ENCODE peak calls at places on chromosomes 11 and 22, in ten cellular contexts. One of them, this sample, is unnamed. For H3K27me3, the result is how much of the 10 kb centered on the place peaks cover.

GRCh38 chr11:116600930-116601329 is 171.9 kb downstream of the BUD13 start:
- DNase-seq in H7: no peak
- DNase-seq in naive thymus-derived CD4-positive, alpha-beta T cell: no peak
- DNase-seq in HepG2: no peak
- DNase-seq in heart left ventricle: no peak
- DNase-seq in breast epithelium: no peak
- DNase-seq in left ventricle myocardium inferior: no peak
- DNase-seq in body of pancreas: no peak
- DNase-seq in CD8-positive, alpha-beta memory T cell: no peak
- DNase-seq in brain microvascular endothelial cell: no peak
- DNase-seq in this sample: no peak

GRCh38 chr11:11584446-11584810 is 37.4 kb downstream of the GALNT18 start:
- DNase-seq in CD8-positive, alpha-beta memory T cell: no peak
- DNase-seq in naive thymus-derived CD4-positive, alpha-beta T cell: no peak
- DNase-seq in left ventricle myocardium inferior: no peak
- DNase-seq in HepG2: no peak
- DNase-seq in breast epithelium: no peak
- DNase-seq in heart left ventricle: no peak
- DNase-seq in H7: no peak
- DNase-seq in brain microvascular endothelial cell: peak
- DNase-seq in body of pancreas: no peak
- DNase-seq in this sample: no peak

GRCh38 chr11:102794382-102794781 is 3.6 kb downstream of the MMP1 start:
- DNase-seq in heart left ventricle: no peak
- DNase-seq in body of pancreas: no peak
- DNase-seq in CD8-positive, alpha-beta memory T cell: no peak
- DNase-seq in left ventricle myocardium inferior: no peak
- DNase-seq in naive thymus-derived CD4-positive, alpha-beta T cell: no peak
- DNase-seq in brain microvascular endothelial cell: peak
- DNase-seq in HepG2: peak
- DNase-seq in H7: peak
- DNase-seq in breast epithelium: no peak
- DNase-seq in this sample: no peak

GRCh38 chr22:23395476-23396361 is 184.4 kb downstream of the IGLL1 start:
- DNase-seq in brain microvascular endothelial cell: no peak
- DNase-seq in naive thymus-derived CD4-positive, alpha-beta T cell: no peak
- DNase-seq in H7: peak
- DNase-seq in heart left ventricle: no peak
- DNase-seq in breast epithelium: no peak
- DNase-seq in left ventricle myocardium inferior: no peak
- DNase-seq in CD8-positive, alpha-beta memory T cell: no peak
- DNase-seq in HepG2: no peak
- DNase-seq in body of pancreas: no peak
- DNase-seq in this sample: peak

GRCh38 chr11:95108159-95108611 is 18.5 kb downstream of the ENDOD1 start:
- DNase-seq in CD8-positive, alpha-beta memory T cell: no peak
- DNase-seq in left ventricle myocardium inferior: peak
- DNase-seq in heart left ventricle: peak
- DNase-seq in breast epithelium: peak
- DNase-seq in HepG2: no peak
- DNase-seq in body of pancreas: peak
- DNase-seq in brain microvascular endothelial cell: peak
- DNase-seq in H7: no peak
- DNase-seq in naive thymus-derived CD4-positive, alpha-beta T cell: no peak
- DNase-seq in this sample: no peak

GRCh38 chr11:26953770-26954392 is 40.0 kb upstream of the FIBIN start:
- DNase-seq in left ventricle myocardium inferior: no peak
- DNase-seq in body of pancreas: no peak
- DNase-seq in CD8-positive, alpha-beta memory T cell: no peak
- DNase-seq in H7: no peak
- DNase-seq in HepG2: no peak
- DNase-seq in breast epithelium: no peak
- DNase-seq in naive thymus-derived CD4-positive, alpha-beta T cell: no peak
- DNase-seq in heart left ventricle: no peak
- DNase-seq in brain microvascular endothelial cell: peak
- DNase-seq in this sample: no peak

GRCh38 chr22:45207981-45208664 is 32.6 kb downstream of the KIAA0930 start:
- DNase-seq in CD8-positive, alpha-beta memory T cell: no peak
- DNase-seq in body of pancreas: peak
- DNase-seq in left ventricle myocardium inferior: no peak
- DNase-seq in H7: peak
- DNase-seq in heart left ventricle: peak
- DNase-seq in breast epithelium: no peak
- DNase-seq in brain microvascular endothelial cell: peak
- DNase-seq in HepG2: no peak
- DNase-seq in naive thymus-derived CD4-positive, alpha-beta T cell: no peak
- DNase-seq in this sample: no peak

GRCh38 chr11:46296520-46297448 is 19.3 kb downstream of the CREB3L1 start:
- DNase-seq in body of pancreas: peak
- DNase-seq in left ventricle myocardium inferior: peak
- DNase-seq in H7: peak
- DNase-seq in HepG2: no peak
- DNase-seq in CD8-positive, alpha-beta memory T cell: no peak
- DNase-seq in breast epithelium: no peak
- DNase-seq in naive thymus-derived CD4-positive, alpha-beta T cell: no peak
- DNase-seq in heart left ventricle: peak
- DNase-seq in brain microvascular endothelial cell: peak
- DNase-seq in this sample: no peak

GRCh38 chr11:62804310-62805043 is 763 bp downstream of the NXF1 start:
- DNase-seq in body of pancreas: no peak
- DNase-seq in left ventricle myocardium inferior: no peak
- DNase-seq in H7: no peak
- DNase-seq in breast epithelium: no peak
- DNase-seq in heart left ventricle: no peak
- DNase-seq in naive thymus-derived CD4-positive, alpha-beta T cell: no peak
- DNase-seq in HepG2: no peak
- DNase-seq in CD8-positive, alpha-beta memory T cell: no peak
- DNase-seq in brain microvascular endothelial cell: peak
- DNase-seq in this sample: no peak

GRCh38 chr11:116261616-116262015 is 511.2 kb downstream of the BUD13 start:
- DNase-seq in HepG2: no peak
- DNase-seq in CD8-positive, alpha-beta memory T cell: no peak
- DNase-seq in naive thymus-derived CD4-positive, alpha-beta T cell: no peak
- DNase-seq in breast epithelium: no peak
- DNase-seq in H7: no peak
- DNase-seq in heart left ventricle: no peak
- DNase-seq in brain microvascular endothelial cell: no peak
- DNase-seq in body of pancreas: no peak
- DNase-seq in left ventricle myocardium inferior: no peak
- DNase-seq in this sample: no peak

DNA sequence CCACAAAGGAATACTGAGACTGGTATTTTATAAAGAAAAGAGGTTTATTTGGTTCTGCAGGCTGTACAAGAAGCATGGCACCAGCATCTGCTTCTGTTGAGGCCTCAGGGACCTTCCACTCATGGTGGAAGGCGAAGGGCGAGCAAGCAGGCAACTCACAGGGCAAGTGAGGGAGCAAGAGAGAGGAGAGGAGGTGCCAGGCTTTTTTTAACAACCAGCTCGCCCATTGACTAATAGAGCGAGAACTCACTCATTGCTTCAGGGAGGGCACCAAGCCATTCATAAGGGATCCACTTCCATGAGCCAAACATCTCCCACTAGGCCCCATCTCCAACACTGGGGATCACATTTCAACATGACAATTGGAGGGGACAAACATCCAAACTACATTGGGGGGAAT is 1.2 kb downstream of the PTS start:
- DNase-seq in heart left ventricle: no peak
- DNase-seq in naive thymus-derived CD4-positive, alpha-beta T cell: no peak
- DNase-seq in breast epithelium: no peak
- DNase-seq in left ventricle myocardium inferior: no peak
- DNase-seq in H7: no peak
- DNase-seq in HepG2: no peak
- DNase-seq in CD8-positive, alpha-beta memory T cell: no peak
- DNase-seq in body of pancreas: no peak
- DNase-seq in brain microvascular endothelial cell: no peak
- DNase-seq in this sample: no peak
- H3K27me3 ChIP-seq in heart left ventricle: under half
- H3K27me3 ChIP-seq in naive thymus-derived CD4-positive, alpha-beta T cell: under half
- H3K27me3 ChIP-seq in breast epithelium: under half
- H3K27me3 ChIP-seq in left ventricle myocardium inferior: under half
- H3K27me3 ChIP-seq in H7: under half
- H3K27me3 ChIP-seq in HepG2: under half
- H3K27me3 ChIP-seq in CD8-positive, alpha-beta memory T cell: under half
- H3K27me3 ChIP-seq in body of pancreas: under half
- H3K27me3 ChIP-seq in brain microvascular endothelial cell: under half
- H3K27me3 ChIP-seq in this sample: under half

DNA sequence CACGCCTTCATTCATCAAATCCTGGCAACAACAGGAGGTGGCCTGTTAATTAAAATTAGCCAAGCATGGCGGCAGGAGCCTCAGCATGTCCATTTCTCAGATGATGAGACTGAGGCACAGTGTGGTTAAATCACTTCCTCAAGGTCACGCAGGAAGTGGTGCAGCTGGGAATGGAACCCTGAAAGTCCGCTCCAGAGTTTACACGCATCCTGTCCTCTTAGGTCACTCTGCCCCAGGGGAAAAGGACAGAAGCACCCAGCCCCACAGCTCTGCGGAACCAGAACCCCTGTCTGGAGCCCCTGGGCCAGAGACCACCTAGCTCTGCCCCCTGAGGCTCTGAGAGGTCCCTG is 19.6 kb downstream of the RPL3 start:
- DNase-seq in HepG2: no peak
- DNase-seq in breast epithelium: no peak
- DNase-seq in CD8-positive, alpha-beta memory T cell: no peak
- DNase-seq in left ventricle myocardium inferior: peak
- DNase-seq in heart left ventricle: peak
- DNase-seq in H7: peak
- DNase-seq in naive thymus-derived CD4-positive, alpha-beta T cell: no peak
- DNase-seq in brain microvascular endothelial cell: no peak
- DNase-seq in body of pancreas: peak
- DNase-seq in this sample: no peak
- H3K4me3 ChIP-seq in HepG2: peak
- H3K4me3 ChIP-seq in breast epithelium: no peak
- H3K4me3 ChIP-seq in CD8-positive, alpha-beta memory T cell: no peak
- H3K4me3 ChIP-seq in left ventricle myocardium inferior: peak
- H3K4me3 ChIP-seq in heart left ventricle: peak
- H3K4me3 ChIP-seq in H7: no peak
- H3K4me3 ChIP-seq in naive thymus-derived CD4-positive, alpha-beta T cell: no peak
- H3K4me3 ChIP-seq in brain microvascular endothelial cell: no peak
- H3K4me3 ChIP-seq in body of pancreas: no peak
- H3K4me3 ChIP-seq in this sample: peak

GRCh38 chr22:19748139-19748538 is 12.4 kb upstream of the TBX1 start:
- DNase-seq in brain microvascular endothelial cell: no peak
- DNase-seq in CD8-positive, alpha-beta memory T cell: no peak
- DNase-seq in left ventricle myocardium inferior: no peak
- DNase-seq in heart left ventricle: no peak
- DNase-seq in HepG2: no peak
- DNase-seq in breast epithelium: no peak
- DNase-seq in H7: no peak
- DNase-seq in naive thymus-derived CD4-positive, alpha-beta T cell: no peak
- DNase-seq in body of pancreas: no peak
- DNase-seq in this sample: no peak
- H3K27me3 ChIP-seq in brain microvascular endothelial cell: under half
- H3K27me3 ChIP-seq in CD8-positive, alpha-beta memory T cell: under half
- H3K27me3 ChIP-seq in left ventricle myocardium inferior: under half
- H3K27me3 ChIP-seq in heart left ventricle: under half
- H3K27me3 ChIP-seq in HepG2: under half
- H3K27me3 ChIP-seq in breast epithelium: under half
- H3K27me3 ChIP-seq in H7: under half
- H3K27me3 ChIP-seq in naive thymus-derived CD4-positive, alpha-beta T cell: under half
- H3K27me3 ChIP-seq in body of pancreas: under half
- H3K27me3 ChIP-seq in this sample: under half

DNA sequence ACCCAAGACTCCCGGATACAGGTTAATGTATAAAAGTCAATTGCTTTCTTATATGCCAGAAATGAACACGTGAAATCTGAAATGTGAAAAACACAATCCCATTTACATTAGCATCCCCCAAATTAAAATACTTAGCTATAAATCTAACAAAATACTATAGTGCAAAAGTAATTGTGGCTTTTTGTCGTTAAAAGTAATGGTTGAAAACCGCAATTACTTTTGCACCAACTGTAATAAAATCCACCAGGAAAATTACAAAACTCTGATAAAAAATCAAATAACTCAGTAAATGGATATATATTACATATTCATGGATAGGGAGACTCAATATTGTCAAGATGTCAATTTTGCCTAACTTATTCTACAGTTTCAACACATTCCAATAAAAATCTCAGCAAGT is 4.6 kb downstream of the TMEM225 start:
- DNase-seq in naive thymus-derived CD4-positive, alpha-beta T cell: no peak
- DNase-seq in left ventricle myocardium inferior: no peak
- DNase-seq in heart left ventricle: no peak
- DNase-seq in H7: no peak
- DNase-seq in breast epithelium: no peak
- DNase-seq in HepG2: no peak
- DNase-seq in CD8-positive, alpha-beta memory T cell: no peak
- DNase-seq in body of pancreas: no peak
- DNase-seq in brain microvascular endothelial cell: no peak
- DNase-seq in this sample: no peak
- H3K4me3 ChIP-seq in naive thymus-derived CD4-positive, alpha-beta T cell: no peak
- H3K4me3 ChIP-seq in left ventricle myocardium inferior: no peak
- H3K4me3 ChIP-seq in heart left ventricle: no peak
- H3K4me3 ChIP-seq in H7: no peak
- H3K4me3 ChIP-seq in breast epithelium: no peak
- H3K4me3 ChIP-seq in HepG2: no peak
- H3K4me3 ChIP-seq in CD8-positive, alpha-beta memory T cell: no peak
- H3K4me3 ChIP-seq in body of pancreas: no peak
- H3K4me3 ChIP-seq in brain microvascular endothelial cell: no peak
- H3K4me3 ChIP-seq in this sample: no peak

GRCh38 chr11:72607496-72607895 is 66.7 kb downstream of the PDE2A start:
- DNase-seq in breast epithelium: no peak
- DNase-seq in left ventricle myocardium inferior: no peak
- DNase-seq in body of pancreas: no peak
- DNase-seq in brain microvascular endothelial cell: no peak
- DNase-seq in CD8-positive, alpha-beta memory T cell: no peak
- DNase-seq in naive thymus-derived CD4-positive, alpha-beta T cell: no peak
- DNase-seq in heart left ventricle: no peak
- DNase-seq in HepG2: no peak
- DNase-seq in H7: no peak
- DNase-seq in this sample: no peak

GRCh38 chr11:72609451-72609850 is 64.8 kb downstream of the PDE2A start:
- DNase-seq in left ventricle myocardium inferior: no peak
- DNase-seq in body of pancreas: no peak
- DNase-seq in CD8-positive, alpha-beta memory T cell: no peak
- DNase-seq in heart left ventricle: no peak
- DNase-seq in naive thymus-derived CD4-positive, alpha-beta T cell: no peak
- DNase-seq in breast epithelium: no peak
- DNase-seq in HepG2: no peak
- DNase-seq in brain microvascular endothelial cell: no peak
- DNase-seq in H7: no peak
- DNase-seq in this sample: no peak

GRCh38 chr11:72607101-72607468 is 67.1 kb downstream of the PDE2A start:
- DNase-seq in HepG2: no peak
- DNase-seq in brain microvascular endothelial cell: no peak
- DNase-seq in heart left ventricle: no peak
- DNase-seq in body of pancreas: no peak
- DNase-seq in CD8-positive, alpha-beta memory T cell: no peak
- DNase-seq in H7: no peak
- DNase-seq in left ventricle myocardium inferior: no peak
- DNase-seq in naive thymus-derived CD4-positive, alpha-beta T cell: no peak
- DNase-seq in breast epithelium: no peak
- DNase-seq in this sample: no peak

GRCh38 chr11:72606362-72607100 is 67.7 kb downstream of the PDE2A start:
- DNase-seq in breast epithelium: no peak
- DNase-seq in heart left ventricle: no peak
- DNase-seq in naive thymus-derived CD4-positive, alpha-beta T cell: no peak
- DNase-seq in body of pancreas: no peak
- DNase-seq in HepG2: no peak
- DNase-seq in left ventricle myocardium inferior: no peak
- DNase-seq in CD8-positive, alpha-beta memory T cell: no peak
- DNase-seq in H7: no peak
- DNase-seq in brain microvascular endothelial cell: no peak
- DNase-seq in this sample: no peak

GRCh38 chr11:72609045-72609444 is 65.2 kb downstream of the PDE2A start:
- DNase-seq in HepG2: no peak
- DNase-seq in brain microvascular endothelial cell: no peak
- DNase-seq in left ventricle myocardium inferior: no peak
- DNase-seq in H7: peak
- DNase-seq in body of pancreas: no peak
- DNase-seq in CD8-positive, alpha-beta memory T cell: no peak
- DNase-seq in breast epithelium: no peak
- DNase-seq in heart left ventricle: no peak
- DNase-seq in naive thymus-derived CD4-positive, alpha-beta T cell: no peak
- DNase-seq in this sample: no peak
- H3K27me3 ChIP-seq in HepG2: under half
- H3K27me3 ChIP-seq in brain microvascular endothelial cell: under half
- H3K27me3 ChIP-seq in left ventricle myocardium inferior: under half
- H3K27me3 ChIP-seq in H7: under half
- H3K27me3 ChIP-seq in body of pancreas: under half
- H3K27me3 ChIP-seq in CD8-positive, alpha-beta memory T cell: under half
- H3K27me3 ChIP-seq in breast epithelium: under half
- H3K27me3 ChIP-seq in heart left ventricle: under half
- H3K27me3 ChIP-seq in naive thymus-derived CD4-positive, alpha-beta T cell: under half
- H3K27me3 ChIP-seq in this sample: under half